ENCODE peak calls at places on chromosomes 11 and 22, in seven cellular contexts. H is WERI-Rb-1, L is MM.1S, D is left ventricle myocardium inferior, M is AG04450, I is AG09309, O is PC-9. B is an unnamed sample.

GRCh38 chr11:134505125-134505524 is 93.1 kb upstream of the B3GAT1 start:
- DNase-seq in H (no peak), L (no peak), D (no peak), M (no peak), I (no peak), O (no peak), B (no peak)

GRCh38 chr11:69546735-69547370 is 65.4 kb downstream of the LINC01488 start:
- DNase-seq in H (no peak), L (peak; percentile 55), D (no peak), M (no peak), I (no peak), O (no peak), B (peak; percentile 74)

GRCh38 chr11:19116315-19116970 is 525 bp upstream of the ZDHHC13 start:
- DNase-seq in H (no peak), L (no peak), D (peak; percentile 13), M (no peak), I (no peak), O (no peak), B (peak; percentile 45)

GRCh38 chr11:134261626-134262488 is 8.5 kb downstream of the ACAD8 start:
- DNase-seq in H (peak; percentile 48), L (peak; percentile 26), D (no peak), M (no peak), I (no peak), O (no peak), B (peak; percentile 66)

GRCh38 chr11:106997241-106997640 is 21.0 kb downstream of the GUCY1A2 start:
- DNase-seq in H (no peak), L (no peak), D (no peak), M (no peak), I (no peak), O (no peak), B (no peak)

GRCh38 chr22:34736081-34736480 is 329.9 kb upstream of the ISX start:
- DNase-seq in H (no peak), L (no peak), D (no peak), M (no peak), I (no peak), O (no peak), B (no peak)

GRCh38 chr11:4607111-4607510 is 920 bp downstream of the TRIM68 start:
- DNase-seq in H (no peak), L (no peak), D (no peak), M (no peak), I (no peak), O (no peak), B (no peak)

GRCh38 chr11:2991477-2992233 is 474 bp downstream of the NAP1L4 start:
- DNase-seq in H (no peak), L (peak; percentile 34), D (no peak), M (no peak), I (no peak), O (no peak), B (no peak)

GRCh38 chr22:43402128-43402527 is 9.7 kb upstream of the MPPED1 start:
- DNase-seq in H (no peak), L (no peak), D (no peak), M (no peak), I (no peak), O (no peak), B (no peak)

GRCh38 chr22:37241351-37242142 is 2.5 kb downstream of the RAC2 start:
- DNase-seq in H (no peak), L (no peak), D (no peak), M (no peak), I (no peak), O (no peak), B (peak; percentile 59)

GRCh38 chr22:49352361-49353169 is 475.1 kb downstream of the BRD1 start:
- DNase-seq in H (no peak), L (no peak), D (no peak), M (no peak), I (no peak), O (no peak), B (no peak)

GRCh38 chr11:86678823-86679222 is 6.4 kb upstream of the ME3 start:
- DNase-seq in H (no peak), L (no peak), D (no peak), M (peak; percentile 33), I (no peak), O (no peak), B (no peak)

GRCh38 chr11:128481135-128481534 is 106.2 kb downstream of the ETS1 start:
- DNase-seq in H (no peak), L (no peak), D (no peak), M (peak; percentile 77), I (peak; percentile 92), O (no peak), B (no peak)

GRCh38 chr22:46626356-46626755 is 6.2 kb downstream of the GRAMD4 start:
- DNase-seq in H (no peak), L (no peak), D (no peak), M (no peak), I (no peak), O (no peak), B (no peak)

GRCh38 chr11:117480221-117480620 is 152.6 kb downstream of the CEP164 start:
- DNase-seq in H (no peak), L (no peak), D (no peak), M (no peak), I (no peak), O (no peak), B (no peak)

GRCh38 chr11:73528013-73528412 is 69.9 kb downstream of the FAM168A start:
- DNase-seq in H (no peak), L (no peak), D (no peak), M (no peak), I (no peak), O (no peak), B (no peak)

GRCh38 chr11:73528420-73528819 is 69.5 kb downstream of the FAM168A start:
- DNase-seq in H (no peak), L (no peak), D (no peak), M (no peak), I (no peak), O (no peak), B (no peak)

GRCh38 chr11:73528877-73529530 is 68.9 kb downstream of the FAM168A start:
- DNase-seq in H (no peak), L (no peak), D (no peak), M (no peak), I (no peak), O (no peak), B (no peak)

GRCh38 chr11:73531386-73531785 is 66.5 kb downstream of the FAM168A start:
- DNase-seq in H (no peak), L (no peak), D (no peak), M (no peak), I (no peak), O (no peak), B (no peak)

DNA sequence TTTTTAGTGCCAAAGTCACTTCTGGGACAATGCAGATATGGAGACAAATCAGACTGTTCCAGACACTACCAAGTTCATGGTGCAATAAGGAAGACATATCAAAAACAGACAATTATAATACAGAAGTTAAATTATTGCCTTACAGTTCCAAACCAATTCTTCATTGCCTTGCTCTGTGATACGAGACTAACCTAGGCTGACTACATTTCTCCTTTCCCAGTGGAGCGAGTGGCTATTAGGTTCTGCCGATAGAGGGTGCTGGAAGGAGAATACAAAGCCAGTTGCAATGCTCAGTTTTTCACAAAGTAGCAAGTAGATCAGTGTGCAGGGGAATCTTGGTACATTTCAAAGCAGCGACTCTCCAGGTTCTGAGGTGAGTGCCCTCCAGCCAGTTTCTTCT is 67.8 kb downstream of the FAM168A start:
- DNase-seq in H (no peak), L (no peak), D (no peak), M (no peak), I (no peak), O (no peak), B (no peak)
- TF ChIP-seq CTCF in H (no peak), L (no peak), D (peak; percentile 33), M (peak; percentile 29), I (peak; percentile 6), O (no peak), B (no peak)

DNA sequence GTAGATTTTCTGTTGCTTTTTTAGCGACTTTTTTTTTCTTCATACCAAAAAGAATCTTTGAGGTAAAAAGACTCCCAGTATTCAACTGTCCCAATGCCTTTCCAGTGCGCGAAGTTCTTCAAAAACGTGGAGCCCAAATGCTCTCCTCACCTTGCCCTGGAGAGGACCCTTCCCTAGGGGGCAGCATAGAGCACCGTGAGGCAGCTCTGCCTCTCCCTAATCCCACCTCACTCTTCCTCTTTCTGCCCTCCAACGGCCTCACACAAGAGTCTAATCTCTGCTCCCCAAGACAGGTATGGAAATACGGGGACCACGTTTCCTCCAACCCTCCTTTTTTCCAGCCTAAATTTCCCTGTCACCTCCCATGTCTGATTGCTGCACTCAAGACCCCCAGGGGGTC is 117.5 kb upstream of the ALX4 start:
- DNase-seq in H (peak; percentile 32), L (no peak), D (no peak), M (no peak), I (no peak), O (no peak), B (no peak)
- TF ChIP-seq CTCF in H (peak; percentile 71), L (peak; percentile 39), D (peak; percentile 49), M (peak; percentile 20), I (peak; percentile 33), O (peak; percentile 52), B (peak; percentile 24)

DNA sequence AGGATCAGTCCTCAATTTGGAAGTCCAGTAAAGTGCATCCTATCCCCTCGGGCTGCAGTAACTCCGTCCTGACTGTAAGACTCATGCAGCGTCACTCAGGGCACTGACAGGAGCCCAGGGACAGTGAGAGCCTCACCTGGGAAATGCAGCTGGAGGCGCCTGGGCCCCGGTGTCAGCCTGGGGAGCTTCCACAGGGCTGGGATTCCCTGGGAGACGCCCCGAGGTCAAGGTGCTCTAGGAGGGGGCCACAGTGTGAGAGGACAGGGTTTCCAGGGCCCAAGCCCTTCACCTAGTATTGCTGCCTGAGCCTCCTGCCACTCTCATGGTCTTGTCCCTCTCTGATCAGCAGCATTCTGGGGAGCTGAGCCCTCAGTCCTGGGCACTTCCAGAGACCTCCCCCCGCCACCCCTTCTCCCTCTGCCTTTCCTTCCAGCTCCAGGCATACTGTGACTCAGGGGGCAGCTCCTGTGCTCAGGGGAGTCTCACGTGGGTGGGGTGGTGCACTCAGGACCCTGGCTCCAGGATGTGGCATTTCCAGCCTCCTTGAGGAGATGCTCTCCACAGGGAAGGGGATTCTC is 99.1 kb upstream of the IGLL5 start:
- DNase-seq in H (no peak), L (no peak), D (no peak), M (no peak), I (no peak), O (no peak), B (no peak)
- TF ChIP-seq CTCF in H (no peak), L (no peak), D (peak; percentile 7), M (no peak), I (no peak), O (no peak), B (no peak)

DNA sequence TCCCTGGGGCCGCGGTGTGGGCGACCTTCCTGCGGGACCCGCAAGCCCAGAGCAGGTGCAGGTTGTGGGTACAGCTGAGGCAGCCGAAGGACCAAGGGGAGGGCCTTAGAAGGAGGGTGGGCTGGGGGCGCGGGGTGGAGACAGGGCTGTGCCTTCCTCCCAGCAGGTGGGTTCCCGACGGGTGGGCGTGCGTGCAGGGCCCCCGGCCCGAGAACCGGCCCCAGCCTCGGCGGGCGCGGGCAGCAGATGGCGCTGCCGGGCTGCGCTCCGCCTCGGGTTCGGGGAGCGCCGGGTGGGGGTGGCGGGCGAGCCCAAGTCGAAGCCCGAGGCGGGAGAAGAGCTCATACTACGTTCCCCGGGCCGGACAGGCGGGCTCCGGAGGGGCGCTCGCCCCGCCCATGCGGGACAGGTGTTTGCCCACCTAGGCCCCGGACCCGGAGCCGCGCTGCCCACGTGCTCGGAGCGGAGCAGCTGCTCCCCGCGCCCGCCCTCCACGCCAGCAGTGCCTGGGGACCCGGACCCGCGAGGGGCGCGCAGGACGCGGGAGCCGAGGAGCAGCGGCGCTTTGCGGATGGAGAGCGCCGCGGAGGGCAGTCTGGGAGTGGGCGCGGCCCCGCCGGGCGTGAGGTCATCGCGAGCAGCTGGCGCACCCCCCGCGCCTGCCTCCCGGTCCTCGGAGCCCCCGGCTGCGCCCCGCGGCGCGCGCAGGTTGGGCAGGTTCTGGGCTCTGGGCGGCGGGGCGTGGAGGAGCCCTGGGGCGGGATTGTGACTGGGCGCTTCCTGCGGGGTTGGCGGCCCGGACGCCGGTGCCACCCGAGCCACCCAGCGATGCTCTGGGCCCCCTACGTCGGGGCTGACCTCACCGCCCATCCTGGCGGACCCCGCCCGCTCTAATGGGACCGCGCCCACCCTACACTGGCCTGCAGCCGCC is 25.3 kb downstream of the DUSP8 start:
- DNase-seq in H (peak; percentile 61), L (peak; percentile 33), D (no peak), M (no peak), I (no peak), O (no peak), B (peak; percentile 87)
- TF ChIP-seq CTCF in H (peak; percentile 82), L (peak; percentile 61), D (peak; percentile 90), M (peak; percentile 60), I (peak; percentile 24), O (peak; percentile 73), B (peak; percentile 69)